ENCODE peak calls at places on chromosomes 4 and X, in five cellular contexts. P, B, J, W and R are unnamed samples.

GRCh38 chr4:138982754-138983153 is 32.8 kb upstream of the NOCT start:
- DNase-seq in J (no peak), W (no peak), B (no peak), P (no peak), R (peak)

GRCh38 chrX:47361538-47362511 is 8.6 kb upstream of the ZNF157 start:
- DNase-seq in W (peak), B (peak), J (peak), P (peak), R (peak)

GRCh38 chrX:23901805-23902204 is 5.9 kb downstream of the APOO start:
- DNase-seq in P (no peak), W (peak), J (no peak), B (peak), R (peak)

GRCh38 chrX:37472836-37473235 is 98.6 kb upstream of the LANCL3 start:
- DNase-seq in P (no peak), W (no peak), B (no peak), J (no peak), R (no peak)

GRCh38 chr4:43113196-43113595 is 220.7 kb downstream of the GRXCR1 start:
- DNase-seq in W (no peak), P (no peak), B (no peak), J (no peak), R (no peak)

GRCh38 chr4:132818091-132818490 is 331.0 kb upstream of the PCDH10 start:
- DNase-seq in J (no peak), W (no peak), P (no peak), B (no peak), R (no peak)

GRCh38 chr4:33467291-33467690 is 2747.1 kb downstream of the PCDH7 start:
- DNase-seq in P (no peak), J (no peak), B (no peak), W (no peak), R (no peak)

GRCh38 chr4:80266902-80267380 is 477 bp downstream of the FGF5 start:
- DNase-seq in B (no peak), W (peak), P (no peak), J (no peak), R (peak)

GRCh38 chr4:108560624-108561023 is 59.8 kb upstream of the RPL34 start:
- DNase-seq in P (no peak), W (peak), J (no peak), B (no peak), R (no peak)

GRCh38 chrX:21974011-21974385 is 33.5 kb downstream of the SMS start:
- DNase-seq in P (no peak), J (no peak), W (no peak), B (no peak), R (no peak)

GRCh38 chr4:5992171-5993062 is 25.8 kb downstream of the C4orf50 start:
- DNase-seq in W (no peak), P (no peak), J (peak), B (no peak), R (no peak)

GRCh38 chr4:133839326-133839725 is 362.3 kb downstream of the PABPC4L start:
- DNase-seq in P (no peak), W (no peak), J (no peak), B (no peak), R (no peak)

DNA sequence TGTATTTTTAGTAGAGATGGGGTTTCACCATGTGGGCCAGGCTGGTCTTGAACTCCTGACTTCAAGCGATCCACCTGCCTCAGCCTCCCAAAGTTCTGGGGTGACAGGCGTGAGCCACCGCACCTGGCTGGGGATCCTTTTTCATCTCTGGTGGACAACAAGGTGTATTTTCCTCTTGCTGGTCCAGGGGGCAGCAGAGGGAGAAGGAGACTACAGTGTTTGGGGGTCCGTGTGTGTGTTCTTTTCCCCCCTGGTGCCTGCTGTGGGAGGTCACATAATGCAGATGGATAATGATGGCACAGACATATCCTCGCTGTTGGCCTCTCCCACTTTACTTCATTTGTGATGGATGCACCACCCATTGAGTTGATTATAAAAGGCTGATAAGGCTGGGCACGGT is 39.0 kb upstream of the CD99 start:
- DNase-seq in B (no peak), W (no peak), P (no peak), J (no peak), R (no peak)
- TF ChIP-seq CTCF in B (no peak), W (peak), P (no peak), J (no peak), R (peak)

DNA sequence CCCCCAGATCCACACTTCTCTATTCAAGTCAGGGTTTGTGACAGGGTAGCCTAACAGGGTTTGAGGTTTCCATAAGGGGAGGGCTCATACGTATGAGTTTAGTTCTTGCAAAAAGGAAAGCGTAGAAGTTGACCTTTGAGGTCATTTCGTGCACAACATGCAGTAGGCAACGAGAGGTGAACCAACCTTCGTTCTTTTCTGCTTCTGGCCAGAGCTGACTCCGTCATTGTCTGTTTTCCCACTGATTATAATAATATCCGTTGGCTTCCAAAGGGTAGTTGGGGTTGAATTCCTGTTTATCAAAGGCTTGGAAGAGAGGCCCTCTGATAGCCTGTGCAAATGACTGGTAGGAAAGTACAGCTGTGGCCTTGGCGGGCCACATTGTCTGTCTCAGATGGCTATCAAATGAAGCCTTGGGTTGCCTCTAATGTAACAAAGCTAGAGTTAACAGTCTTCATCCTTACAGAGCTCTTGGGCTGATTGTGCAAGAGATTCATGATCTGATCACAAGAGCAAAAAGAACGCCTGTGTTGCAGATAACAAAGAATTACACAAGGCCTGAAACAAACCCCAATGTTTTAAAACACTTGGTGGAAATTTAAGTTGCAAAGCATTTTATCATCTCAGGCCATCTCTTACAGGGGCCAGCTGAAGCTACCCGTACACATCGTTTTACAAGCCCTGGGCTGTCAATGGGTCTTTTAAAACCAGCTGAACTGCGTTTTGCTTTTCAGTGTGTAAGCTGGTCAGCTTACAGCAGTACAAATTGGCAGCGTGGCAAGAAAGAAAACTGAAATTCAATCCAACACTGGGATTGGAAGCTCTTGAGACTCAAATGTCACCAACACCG is 46.1 kb upstream of the FAM9C start:
- DNase-seq in W (no peak), J (no peak), B (no peak), P (no peak), R (peak)
- H3K4me3 ChIP-seq in W (no peak), J (no peak), B (no peak), P (no peak), R (no peak)

GRCh38 chr4:40506492-40506891 is 123.2 kb downstream of the RBM47 start:
- DNase-seq in B (no peak), J (no peak), P (no peak), W (no peak), R (no peak)

GRCh38 chr4:40502936-40503335 is 126.7 kb downstream of the RBM47 start:
- DNase-seq in B (no peak), P (no peak), W (no peak), J (no peak), R (no peak)

GRCh38 chr4:40506066-40506465 is 123.6 kb downstream of the RBM47 start:
- DNase-seq in P (no peak), B (no peak), W (no peak), J (no peak), R (no peak)

GRCh38 chr4:40511017-40511614 is 118.5 kb downstream of the RBM47 start:
- DNase-seq in W (no peak), B (no peak), J (no peak), P (no peak), R (no peak)

DNA sequence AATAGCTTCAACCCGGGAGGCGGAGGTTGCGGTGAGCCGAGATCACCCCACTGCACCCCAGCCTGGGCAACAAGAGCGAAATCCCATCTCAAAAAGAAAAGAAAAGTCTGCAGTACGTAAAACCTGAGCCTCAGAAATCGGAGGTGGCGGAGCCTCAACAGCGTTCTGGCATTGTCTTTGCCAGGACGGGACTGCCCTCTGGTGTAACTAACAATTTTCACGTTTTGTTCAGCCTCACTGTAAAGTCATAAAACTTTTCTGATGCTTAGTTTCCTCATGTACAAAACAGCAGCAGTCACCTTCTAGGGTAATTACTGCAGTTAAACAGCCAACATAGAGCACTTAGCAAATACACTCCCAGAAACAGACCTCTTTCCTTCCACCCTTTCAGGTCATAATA is 121.7 kb downstream of the RBM47 start:
- DNase-seq in W (no peak), J (no peak), B (no peak), P (no peak), R (no peak)
- TF ChIP-seq CTCF in W (no peak), J (no peak), B (no peak), P (no peak), R (no peak)

GRCh38 chr4:173837517-173837916 is 307.5 kb upstream of the HAND2 start:
- DNase-seq in W (no peak), P (no peak), B (no peak), J (no peak), R (no peak)

GRCh38 chr4:173835863-173836262 is 305.8 kb upstream of the HAND2 start:
- DNase-seq in P (no peak), W (peak), J (no peak), B (no peak), R (peak)

GRCh38 chr4:173829565-173829964 is 299.5 kb upstream of the HAND2 start:
- DNase-seq in W (no peak), J (no peak), P (no peak), B (no peak), R (no peak)

GRCh38 chr4:173834151-173834550 is 304.1 kb upstream of the HAND2 start:
- DNase-seq in W (no peak), P (no peak), B (no peak), J (no peak), R (peak)
- H3K4me3 ChIP-seq in W (no peak), P (no peak), B (no peak), J (no peak), R (no peak)

GRCh38 chr4:76744253-76744921 is 153.6 kb downstream of the SOWAHB start:
- DNase-seq in B (no peak), W (peak), J (no peak), P (no peak), R (no peak)
- TF ChIP-seq CTCF in B (no peak), W (peak), J (no peak), P (no peak), R (no peak)

GRCh38 chr4:8856835-8857590 is 14.6 kb downstream of the HMX1 start:
- DNase-seq in P (no peak), W (no peak), B (no peak), J (no peak), R (no peak)
- H3K4me3 ChIP-seq in P (no peak), W (no peak), B (peak), J (peak), R (no peak)

GRCh38 chrX:12704706-12705105 is 86.5 kb upstream of the PRPS2 start:
- DNase-seq in B (no peak), J (no peak), P (no peak), W (no peak), R (no peak)

GRCh38 chrX:12711435-12712040 is 79.7 kb upstream of the PRPS2 start:
- DNase-seq in J (no peak), P (no peak), W (no peak), B (no peak), R (no peak)

DNA sequence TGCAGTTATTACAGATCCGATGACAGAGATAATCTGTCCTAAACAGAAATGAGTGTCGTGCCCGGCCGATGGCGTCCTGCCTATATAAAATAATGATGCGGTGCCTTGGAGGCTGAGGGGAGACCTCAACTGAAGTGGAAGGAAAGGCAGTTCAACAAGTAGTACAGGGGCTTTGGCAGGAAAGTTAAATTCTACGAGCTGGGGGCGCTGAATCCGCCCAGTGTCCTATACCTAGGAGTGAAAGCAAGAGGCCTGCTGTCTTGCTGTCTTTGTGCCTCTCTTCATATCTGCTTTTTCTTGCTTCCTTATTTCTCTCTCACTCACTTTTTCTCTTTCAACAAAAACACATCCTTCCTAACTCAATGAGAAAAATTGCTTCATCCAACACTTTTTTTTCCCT is 82.2 kb upstream of the PRPS2 start:
- DNase-seq in B (no peak), P (no peak), J (no peak), W (no peak), R (no peak)
- TF ChIP-seq CTCF in B (no peak), P (no peak), J (no peak), W (peak), R (no peak)

GRCh38 chr4:25280210-25280609 is 32.4 kb upstream of the ZCCHC4 start:
- DNase-seq in W (no peak), J (no peak), B (no peak), P (no peak), R (no peak)

GRCh38 chr4:25283948-25284347 is 28.6 kb upstream of the ZCCHC4 start:
- DNase-seq in J (no peak), B (no peak), P (no peak), W (no peak), R (no peak)

GRCh38 chr4:25284466-25284865 is 28.1 kb upstream of the ZCCHC4 start:
- DNase-seq in J (no peak), P (no peak), B (no peak), W (no peak), R (no peak)
- H3K4me3 ChIP-seq in J (no peak), P (no peak), B (no peak), W (no peak), R (no peak)